ENCODE peak calls at places on chromosomes 16 and 17, in ten cellular contexts. K is GM10248, J is PC-3, W is nephron progenitor cell, D is GM12865, G is AG09319, P is fibroblast of the aortic adventitia, C is kidney epithelial cell, I is cardiac muscle cell, S is IMR-90. Y is an unnamed sample.

GRCh38 chr17:22695228-22695619 is 1002.9 kb downstream of the KCNJ18 start:
- DNase-seq in D (no peak), C (no peak), W (no peak), G (no peak), S (no peak), K (no peak), I (no peak), J (no peak), P (no peak), Y (no peak)

GRCh38 chr16:3235856-3236669 is 1.1 kb upstream of the ZNF200 start:
- DNase-seq in G (no peak), W (peak; percentile 15), I (peak; percentile 3), S (no peak), C (no peak), J (peak; percentile 19), P (no peak), K (no peak), D (no peak), Y (no peak)

GRCh38 chr16:49492090-49492801 is 118.6 kb downstream of the C16orf78 start:
- DNase-seq in G (no peak), S (no peak), C (no peak), W (peak; percentile 81), P (peak; percentile 7), J (peak; percentile 6), K (peak; percentile 83), I (peak; percentile 64), D (peak; percentile 40), Y (peak; percentile 88)

GRCh38 chr16:57178793-57179212 is 7.0 kb downstream of the PSME3IP1 start:
- DNase-seq in D (no peak), J (no peak), W (no peak), S (peak; percentile 41), C (no peak), G (no peak), I (no peak), P (no peak), K (no peak), Y (no peak)

GRCh38 chr16:3983081-3983520 is 102.6 kb upstream of the CREBBP start:
- DNase-seq in G (no peak), C (no peak), I (peak; percentile 91), S (peak; percentile 69), J (peak; percentile 75), K (peak; percentile 64), P (peak; percentile 60), D (peak; percentile 34), W (peak; percentile 77), Y (peak; percentile 78)

GRCh38 chr17:36901506-36901905 is 35.8 kb upstream of the LHX1 start:
- DNase-seq in S (peak; percentile 33), C (peak; percentile 97), J (no peak), W (no peak), P (peak; percentile 30), I (no peak), G (no peak), K (no peak), D (no peak), Y (no peak)

GRCh38 chr17:76687278-76688164 is 23.2 kb downstream of the MXRA7 start:
- DNase-seq in J (no peak), D (no peak), W (no peak), K (no peak), G (no peak), I (no peak), S (no peak), P (peak; percentile 61), C (no peak), Y (no peak)

GRCh38 chr17:17812211-17813054 is 24.4 kb downstream of the SREBF1 start:
- DNase-seq in C (no peak), K (peak; percentile 88), W (peak; percentile 90), I (peak; percentile 73), D (peak; percentile 79), P (peak; percentile 61), G (no peak), J (peak; percentile 63), S (peak; percentile 41), Y (peak; percentile 95)

GRCh38 chr16:23826528-23827244 is 9.1 kb upstream of the PRKCB start:
- DNase-seq in D (peak; percentile 87), K (peak; percentile 46), P (no peak), I (no peak), G (no peak), C (no peak), S (no peak), W (no peak), J (no peak), Y (peak; percentile 43)

GRCh38 chr17:6422654-6423241 is 12.2 kb downstream of the AIPL1 start:
- DNase-seq in P (no peak), C (no peak), W (no peak), K (no peak), S (no peak), J (no peak), D (no peak), I (no peak), G (no peak), Y (no peak)

GRCh38 chr17:28720247-28720996 is 637 bp downstream of the RPL23A start:
- DNase-seq in S (no peak), W (no peak), I (no peak), J (no peak), C (no peak), D (peak; percentile 66), K (no peak), P (no peak), G (no peak), Y (no peak)

GRCh38 chr17:61926831-61927210 is 961 bp downstream of the INTS2 start:
- DNase-seq in P (peak; percentile 50), J (no peak), W (no peak), K (no peak), C (no peak), D (no peak), S (peak; percentile 61), G (peak; percentile 7), I (no peak), Y (no peak)

GRCh38 chr16:50539822-50540710 is 8.1 kb upstream of the NKD1 start:
- DNase-seq in I (no peak), C (no peak), G (no peak), S (no peak), D (no peak), K (no peak), J (no peak), W (no peak), P (no peak), Y (no peak)

GRCh38 chr16:85707528-85708095 is 18.9 kb upstream of the GINS2 start:
- DNase-seq in S (no peak), W (no peak), I (no peak), J (no peak), G (no peak), C (no peak), K (no peak), D (no peak), P (no peak), Y (no peak)

GRCh38 chr17:72422505-72423285 is 301.9 kb downstream of the SOX9 start:
- DNase-seq in S (peak; percentile 92), D (peak; percentile 95), I (peak; percentile 21), J (peak; percentile 99), G (peak; percentile 44), C (peak; percentile 96), P (peak; percentile 62), W (peak; percentile 47), K (peak; percentile 64), Y (peak; percentile 69)

DNA sequence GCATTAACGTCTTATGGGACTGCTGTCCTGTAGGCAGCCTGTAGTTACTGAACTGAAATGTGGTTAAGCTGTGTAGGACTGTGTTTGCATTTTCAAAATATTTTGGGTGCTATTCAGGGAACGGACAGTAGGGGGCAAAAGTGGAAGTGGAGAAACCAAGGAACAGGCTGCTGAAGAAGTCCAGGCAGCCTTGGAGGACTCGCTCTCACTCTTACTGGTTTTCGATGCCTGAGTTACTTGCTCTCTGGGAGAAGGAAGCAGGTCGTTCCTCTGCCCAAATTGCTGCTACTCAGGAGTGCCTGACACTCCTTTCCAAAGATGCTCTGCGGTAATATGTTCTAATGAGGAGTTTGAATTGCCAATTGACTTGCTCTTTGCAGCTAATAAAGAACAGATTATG is 64.5 kb upstream of the RBFOX1 start:
- DNase-seq in G (no peak), S (no peak), I (peak; percentile 68), C (no peak), J (peak; percentile 7), D (peak; percentile 5), K (no peak), W (peak; percentile 56), P (no peak), Y (no peak)
- TF ChIP-seq CTCF in G (no peak), S (no peak), I (no peak), C (peak; percentile 54), J (peak; percentile 50), D (peak; percentile 42), K (peak; percentile 25), W (peak; percentile 76), P (peak; percentile 35), Y (peak; percentile 38)

DNA sequence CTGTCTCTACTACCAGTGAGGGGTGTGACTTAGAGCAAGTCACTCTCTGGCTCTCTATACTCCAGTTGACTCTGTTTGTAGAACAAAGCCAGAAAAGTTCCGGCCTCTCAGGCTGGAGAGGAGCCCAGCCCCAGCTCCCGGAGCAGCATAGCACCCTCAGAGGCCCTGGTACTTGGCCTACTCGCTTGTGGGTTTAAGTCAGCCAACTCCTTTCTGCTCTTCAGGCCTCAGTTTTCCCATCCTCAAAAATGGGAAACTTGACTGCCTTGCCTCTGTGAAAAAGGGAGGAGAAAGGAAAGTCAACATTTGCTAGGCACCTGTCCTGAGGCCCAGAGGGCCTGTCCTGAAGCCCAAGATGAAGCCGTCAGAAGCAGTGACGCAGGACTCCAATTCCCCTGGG is 1.1 kb downstream of the CHST6 start:
- DNase-seq in K (no peak), I (no peak), J (no peak), D (no peak), S (no peak), C (no peak), P (no peak), G (no peak), W (no peak), Y (peak; percentile 3)
- TF ChIP-seq CTCF in K (no peak), I (no peak), J (no peak), D (no peak), S (no peak), C (no peak), P (no peak), G (no peak), W (no peak), Y (no peak)

DNA sequence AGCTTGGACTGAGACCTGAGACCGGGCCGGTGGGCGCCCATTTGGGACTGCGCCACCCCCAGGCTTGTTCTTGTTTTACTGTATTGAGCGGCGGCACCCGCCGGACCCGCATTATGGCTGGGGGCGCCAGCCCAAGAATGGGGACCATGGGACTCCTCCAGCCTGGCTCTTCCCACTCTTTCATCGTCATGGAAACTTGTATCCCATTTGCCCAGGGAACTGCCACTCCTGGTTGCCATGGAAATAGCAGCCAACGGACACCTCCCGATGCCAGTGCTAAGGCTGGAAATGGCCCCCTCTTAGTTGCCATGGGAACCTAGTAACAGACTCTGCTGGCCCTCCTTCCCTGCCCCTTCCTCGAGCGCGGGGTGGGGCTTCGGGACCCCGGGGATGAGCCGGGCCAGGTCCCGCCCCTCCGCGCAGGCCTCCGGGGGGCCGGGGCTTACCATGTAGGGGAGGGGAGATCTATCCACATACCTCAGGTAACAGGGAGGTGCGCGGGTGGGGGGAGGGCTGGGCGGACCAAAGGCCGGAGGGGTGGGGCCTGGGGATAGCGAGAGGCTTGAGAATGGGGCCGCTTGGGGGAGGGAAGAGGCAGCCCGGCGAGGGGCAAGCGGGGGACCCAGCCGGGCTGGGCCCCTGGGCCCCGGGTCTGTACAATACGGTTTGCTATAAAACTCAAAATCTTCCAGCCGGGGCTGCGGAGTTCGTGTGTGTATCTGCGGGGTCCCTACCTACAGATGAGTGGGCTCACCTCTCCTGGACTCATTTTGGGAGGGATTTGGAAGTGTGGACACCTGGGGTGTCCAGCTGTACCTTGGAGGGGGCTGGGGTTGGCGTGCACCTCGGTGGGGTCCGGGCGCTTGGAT is 547 bp upstream of the ORAI3 start:
- DNase-seq in D (peak; percentile 68), K (peak; percentile 58), I (peak; percentile 100), P (peak; percentile 98), J (peak; percentile 68), S (peak; percentile 96), W (peak; percentile 98), C (peak; percentile 96), G (peak; percentile 94), Y (peak; percentile 59)
- TF ChIP-seq CTCF in D (no peak), K (no peak), I (no peak), P (no peak), J (no peak), S (no peak), W (no peak), C (no peak), G (no peak), Y (no peak)

GRCh38 chr16:82641336-82641984 is 14.7 kb downstream of the CDH13 start:
- DNase-seq in W (no peak), S (peak; percentile 57), G (no peak), C (no peak), J (peak; percentile 47), D (peak; percentile 55), I (no peak), P (peak; percentile 70), K (no peak), Y (no peak)
- TF ChIP-seq CTCF in W (peak; percentile 16), S (peak; percentile 61), G (peak; percentile 47), C (peak; percentile 38), J (peak; percentile 48), D (peak; percentile 48), I (peak; percentile 56), P (peak; percentile 69), K (peak; percentile 2), Y (peak; percentile 42)

Y was measured in GM13977.